ENCODE peak calls at places on chromosomes 13 and 19, in seven cellular contexts. R, U, E, C, J, I and X are unnamed samples.

GRCh38 chr13:30551194-30551593 is 66.5 kb upstream of the USPL1 start:
- DNase-seq in C (no peak), E (peak), U (peak), R (no peak), I (peak), J (peak), X (peak)

GRCh38 chr13:76754414-76754813 is 131.8 kb downstream of the KCTD12 start:
- DNase-seq in U (no peak), J (peak), I (no peak), C (no peak), R (no peak), E (no peak), X (no peak)

GRCh38 chr19:42242071-42242511 is 311 bp downstream of the GSK3A start:
- DNase-seq in I (no peak), R (no peak), U (no peak), J (no peak), E (no peak), C (no peak), X (no peak)

GRCh38 chr19:10855879-10856522 is 7.8 kb downstream of the C19orf38 start:
- DNase-seq in J (no peak), E (peak), R (no peak), U (peak), I (peak), C (no peak), X (no peak)

GRCh38 chr19:46976845-46977320 is 42.8 kb upstream of the NPAS1 start:
- DNase-seq in R (no peak), U (peak), J (peak), C (peak), E (no peak), I (no peak), X (peak)

GRCh38 chr19:44580366-44580895 is 32.9 kb upstream of the IGSF23 start:
- DNase-seq in I (no peak), J (no peak), C (no peak), E (no peak), R (no peak), U (no peak), X (no peak)

GRCh38 chr19:39154626-39155100 is 29.1 kb downstream of the PAK4 start:
- DNase-seq in E (no peak), C (no peak), R (no peak), J (no peak), I (no peak), U (no peak), X (no peak)

GRCh38 chr19:543912-544608 is at the start of gene GZMM:
- DNase-seq in U (no peak), E (no peak), C (no peak), R (no peak), J (no peak), I (no peak), X (no peak)

GRCh38 chr19:4183967-4184717 is 1.7 kb downstream of the ANKRD24 start:
- DNase-seq in U (no peak), C (no peak), E (no peak), R (peak), J (no peak), I (no peak), X (no peak)

GRCh38 chr19:23762884-23763711 is 4.4 kb upstream of the ZNF681 start:
- DNase-seq in C (no peak), R (peak), J (peak), I (no peak), E (no peak), U (peak), X (no peak)

GRCh38 chr19:46661020-46661731 is at the start of gene DACT3:
- DNase-seq in C (peak), R (peak), J (peak), U (peak), E (peak), I (peak), X (peak)